ENCODE peak calls at places on chromosomes 7 and 10, in seven cellular contexts. One of them, this sample, is unnamed.

GRCh38 chr10:125006188-125006680 is 64.3 kb downstream of the ZRANB1 start:
- DNase-seq in Right ventricle myocardium inferior: no peak
- DNase-seq in lung microvascular endothelial cell: no peak
- DNase-seq in nephron progenitor cell: no peak
- DNase-seq in activated CD8-positive, alpha-beta memory T cell treated with anti-CD3 and anti-CD28 coated beads for 48 hours: no peak
- DNase-seq in stimulated activated CD8-positive, alpha-beta memory T cell treated with anti-CD3 and anti-CD28 coated beads, Interleukin-4, amount 100 ng/mL, for 4 hours: no peak
- DNase-seq in iris pigment epithelial cell: peak; percentile 31
- DNase-seq in this sample: no peak

GRCh38 chr10:63829020-63829419 is 307.8 kb downstream of the REEP3 start:
- DNase-seq in Right ventricle myocardium inferior: no peak
- DNase-seq in lung microvascular endothelial cell: no peak
- DNase-seq in nephron progenitor cell: no peak
- DNase-seq in activated CD8-positive, alpha-beta memory T cell treated with anti-CD3 and anti-CD28 coated beads for 48 hours: no peak
- DNase-seq in stimulated activated CD8-positive, alpha-beta memory T cell treated with anti-CD3 and anti-CD28 coated beads, Interleukin-4, amount 100 ng/mL, for 4 hours: no peak
- DNase-seq in iris pigment epithelial cell: peak; percentile 54
- DNase-seq in this sample: no peak

GRCh38 chr7:5695709-5696345 is 85.6 kb downstream of the RNF216 start:
- DNase-seq in Right ventricle myocardium inferior: no peak
- DNase-seq in lung microvascular endothelial cell: no peak
- DNase-seq in nephron progenitor cell: no peak
- DNase-seq in activated CD8-positive, alpha-beta memory T cell treated with anti-CD3 and anti-CD28 coated beads for 48 hours: no peak
- DNase-seq in stimulated activated CD8-positive, alpha-beta memory T cell treated with anti-CD3 and anti-CD28 coated beads, Interleukin-4, amount 100 ng/mL, for 4 hours: no peak
- DNase-seq in iris pigment epithelial cell: peak; percentile 88
- DNase-seq in this sample: no peak

GRCh38 chr7:16670021-16670420 is 24.0 kb downstream of the BZW2 start:
- DNase-seq in Right ventricle myocardium inferior: no peak
- DNase-seq in lung microvascular endothelial cell: no peak
- DNase-seq in nephron progenitor cell: no peak
- DNase-seq in activated CD8-positive, alpha-beta memory T cell treated with anti-CD3 and anti-CD28 coated beads for 48 hours: no peak
- DNase-seq in stimulated activated CD8-positive, alpha-beta memory T cell treated with anti-CD3 and anti-CD28 coated beads, Interleukin-4, amount 100 ng/mL, for 4 hours: no peak
- DNase-seq in iris pigment epithelial cell: peak; percentile 74
- DNase-seq in this sample: peak; percentile 79

GRCh38 chr10:30114871-30115270 is 55.5 kb upstream of the JCAD start:
- DNase-seq in Right ventricle myocardium inferior: no peak
- DNase-seq in lung microvascular endothelial cell: peak; percentile 57
- DNase-seq in nephron progenitor cell: no peak
- DNase-seq in activated CD8-positive, alpha-beta memory T cell treated with anti-CD3 and anti-CD28 coated beads for 48 hours: no peak
- DNase-seq in stimulated activated CD8-positive, alpha-beta memory T cell treated with anti-CD3 and anti-CD28 coated beads, Interleukin-4, amount 100 ng/mL, for 4 hours: no peak
- DNase-seq in iris pigment epithelial cell: peak; percentile 43
- DNase-seq in this sample: peak; percentile 45

GRCh38 chr10:102714621-102715455 is at the start of gene SFXN2:
- DNase-seq in Right ventricle myocardium inferior: no peak
- DNase-seq in lung microvascular endothelial cell: no peak
- DNase-seq in nephron progenitor cell: peak; percentile 52
- DNase-seq in activated CD8-positive, alpha-beta memory T cell treated with anti-CD3 and anti-CD28 coated beads for 48 hours: peak; percentile 29
- DNase-seq in stimulated activated CD8-positive, alpha-beta memory T cell treated with anti-CD3 and anti-CD28 coated beads, Interleukin-4, amount 100 ng/mL, for 4 hours: no peak
- DNase-seq in iris pigment epithelial cell: no peak
- DNase-seq in this sample: no peak

GRCh38 chr10:7969623-7970022 is 84.9 kb upstream of the GATA3 start:
- DNase-seq in Right ventricle myocardium inferior: peak; percentile 65
- DNase-seq in lung microvascular endothelial cell: peak; percentile 58
- DNase-seq in nephron progenitor cell: no peak
- DNase-seq in activated CD8-positive, alpha-beta memory T cell treated with anti-CD3 and anti-CD28 coated beads for 48 hours: no peak
- DNase-seq in stimulated activated CD8-positive, alpha-beta memory T cell treated with anti-CD3 and anti-CD28 coated beads, Interleukin-4, amount 100 ng/mL, for 4 hours: no peak
- DNase-seq in iris pigment epithelial cell: no peak
- DNase-seq in this sample: no peak

GRCh38 chr10:122847782-122848604 is 2.3 kb upstream of the CUZD1 start:
- DNase-seq in Right ventricle myocardium inferior: no peak
- DNase-seq in lung microvascular endothelial cell: peak; percentile 34
- DNase-seq in nephron progenitor cell: no peak
- DNase-seq in activated CD8-positive, alpha-beta memory T cell treated with anti-CD3 and anti-CD28 coated beads for 48 hours: no peak
- DNase-seq in stimulated activated CD8-positive, alpha-beta memory T cell treated with anti-CD3 and anti-CD28 coated beads, Interleukin-4, amount 100 ng/mL, for 4 hours: no peak
- DNase-seq in iris pigment epithelial cell: peak; percentile 48
- DNase-seq in this sample: peak; percentile 11

GRCh38 chr7:75756340-75757297 is 15.4 kb downstream of the CCL26 start:
- DNase-seq in Right ventricle myocardium inferior: no peak
- DNase-seq in lung microvascular endothelial cell: peak; percentile 73
- DNase-seq in nephron progenitor cell: no peak
- DNase-seq in activated CD8-positive, alpha-beta memory T cell treated with anti-CD3 and anti-CD28 coated beads for 48 hours: no peak
- DNase-seq in stimulated activated CD8-positive, alpha-beta memory T cell treated with anti-CD3 and anti-CD28 coated beads, Interleukin-4, amount 100 ng/mL, for 4 hours: no peak
- DNase-seq in iris pigment epithelial cell: peak; percentile 67
- DNase-seq in this sample: peak; percentile 24

GRCh38 chr10:9615179-9615578 is 1402.5 kb upstream of the CELF2 start:
- DNase-seq in Right ventricle myocardium inferior: no peak
- DNase-seq in lung microvascular endothelial cell: no peak
- DNase-seq in nephron progenitor cell: no peak
- DNase-seq in activated CD8-positive, alpha-beta memory T cell treated with anti-CD3 and anti-CD28 coated beads for 48 hours: no peak
- DNase-seq in stimulated activated CD8-positive, alpha-beta memory T cell treated with anti-CD3 and anti-CD28 coated beads, Interleukin-4, amount 100 ng/mL, for 4 hours: no peak
- DNase-seq in iris pigment epithelial cell: peak; percentile 81
- DNase-seq in this sample: peak; percentile 60

GRCh38 chr7:32519763-32520162 is 24.5 kb downstream of the AVL9 start:
- DNase-seq in Right ventricle myocardium inferior: no peak
- DNase-seq in lung microvascular endothelial cell: no peak
- DNase-seq in nephron progenitor cell: no peak
- DNase-seq in activated CD8-positive, alpha-beta memory T cell treated with anti-CD3 and anti-CD28 coated beads for 48 hours: no peak
- DNase-seq in stimulated activated CD8-positive, alpha-beta memory T cell treated with anti-CD3 and anti-CD28 coated beads, Interleukin-4, amount 100 ng/mL, for 4 hours: no peak
- DNase-seq in iris pigment epithelial cell: no peak
- DNase-seq in this sample: no peak

GRCh38 chr7:6153646-6154541 is 118.5 kb downstream of the CYTH3 start:
- DNase-seq in Right ventricle myocardium inferior: no peak
- DNase-seq in lung microvascular endothelial cell: no peak
- DNase-seq in nephron progenitor cell: no peak
- DNase-seq in activated CD8-positive, alpha-beta memory T cell treated with anti-CD3 and anti-CD28 coated beads for 48 hours: no peak
- DNase-seq in stimulated activated CD8-positive, alpha-beta memory T cell treated with anti-CD3 and anti-CD28 coated beads, Interleukin-4, amount 100 ng/mL, for 4 hours: no peak
- DNase-seq in iris pigment epithelial cell: no peak
- DNase-seq in this sample: no peak

GRCh38 chr7:80916770-80917681 is 1.8 kb downstream of the SEMA3C start:
- DNase-seq in Right ventricle myocardium inferior: no peak
- DNase-seq in lung microvascular endothelial cell: peak; percentile 80
- DNase-seq in nephron progenitor cell: no peak
- DNase-seq in activated CD8-positive, alpha-beta memory T cell treated with anti-CD3 and anti-CD28 coated beads for 48 hours: no peak
- DNase-seq in stimulated activated CD8-positive, alpha-beta memory T cell treated with anti-CD3 and anti-CD28 coated beads, Interleukin-4, amount 100 ng/mL, for 4 hours: no peak
- DNase-seq in iris pigment epithelial cell: peak; percentile 85
- DNase-seq in this sample: peak; percentile 92

This sample was measured in fibroblast of lung.